ENCODE peak calls at places on chromosomes 12 and 14, in eight cellular contexts. One of them, this sample, is unnamed.

GRCh38 chr14:72126561-72126960 is 194.3 kb downstream of the RGS6 start:
- DNase-seq in astrocyte of the spinal cord: no peak
- DNase-seq in uterus: no peak
- DNase-seq in GM12865: no peak
- DNase-seq in BJ: no peak
- DNase-seq in CD4-positive, alpha-beta T cell: no peak
- DNase-seq in IMR-90: no peak
- DNase-seq in lower lobe of right lung: no peak
- DNase-seq in this sample: no peak

GRCh38 chr12:100128509-100128908 is 14.2 kb downstream of the BLTP3B start:
- DNase-seq in astrocyte of the spinal cord: peak; percentile 16
- DNase-seq in uterus: peak; percentile 32
- DNase-seq in GM12865: no peak
- DNase-seq in IMR-90: peak; percentile 41
- DNase-seq in CD4-positive, alpha-beta T cell: no peak
- DNase-seq in BJ: no peak
- DNase-seq in lower lobe of right lung: no peak
- DNase-seq in this sample: peak; percentile 54

GRCh38 chr12:117273091-117273490 is 82.8 kb upstream of the FBXO21 start:
- DNase-seq in CD4-positive, alpha-beta T cell: no peak
- DNase-seq in astrocyte of the spinal cord: no peak
- DNase-seq in GM12865: no peak
- DNase-seq in BJ: no peak
- DNase-seq in uterus: no peak
- DNase-seq in lower lobe of right lung: no peak
- DNase-seq in IMR-90: no peak
- DNase-seq in this sample: no peak

GRCh38 chr12:123941485-123942276 is 30.9 kb downstream of the CCDC92 start:
- DNase-seq in astrocyte of the spinal cord: no peak
- DNase-seq in lower lobe of right lung: no peak
- DNase-seq in uterus: no peak
- DNase-seq in BJ: no peak
- DNase-seq in CD4-positive, alpha-beta T cell: no peak
- DNase-seq in GM12865: no peak
- DNase-seq in IMR-90: no peak
- DNase-seq in this sample: peak; percentile 24

GRCh38 chr12:70236990-70237389 is 6.2 kb upstream of the CNOT2 start:
- DNase-seq in IMR-90: no peak
- DNase-seq in lower lobe of right lung: no peak
- DNase-seq in CD4-positive, alpha-beta T cell: no peak
- DNase-seq in uterus: no peak
- DNase-seq in BJ: no peak
- DNase-seq in astrocyte of the spinal cord: no peak
- DNase-seq in GM12865: no peak
- DNase-seq in this sample: no peak

GRCh38 chr14:102320033-102320660 is 601 bp downstream of the ZNF839 start:
- DNase-seq in astrocyte of the spinal cord: peak; percentile 49
- DNase-seq in BJ: no peak
- DNase-seq in CD4-positive, alpha-beta T cell: peak; percentile 33
- DNase-seq in IMR-90: peak; percentile 56
- DNase-seq in GM12865: peak; percentile 54
- DNase-seq in lower lobe of right lung: peak; percentile 58
- DNase-seq in uterus: peak; percentile 62
- DNase-seq in this sample: peak; percentile 73

GRCh38 chr12:55955800-55956508 is 9.9 kb downstream of the PMEL start:
- DNase-seq in CD4-positive, alpha-beta T cell: peak; percentile 49
- DNase-seq in BJ: no peak
- DNase-seq in uterus: peak; percentile 27
- DNase-seq in astrocyte of the spinal cord: peak; percentile 46
- DNase-seq in IMR-90: peak; percentile 76
- DNase-seq in GM12865: peak; percentile 44
- DNase-seq in lower lobe of right lung: no peak
- DNase-seq in this sample: peak; percentile 59

GRCh38 chr12:41100572-41100971 is 87.5 kb upstream of the PDZRN4 start:
- DNase-seq in IMR-90: no peak
- DNase-seq in astrocyte of the spinal cord: no peak
- DNase-seq in BJ: no peak
- DNase-seq in CD4-positive, alpha-beta T cell: no peak
- DNase-seq in uterus: no peak
- DNase-seq in GM12865: no peak
- DNase-seq in lower lobe of right lung: no peak
- DNase-seq in this sample: no peak

GRCh38 chr14:97353102-97353501 is 555.9 kb downstream of the VRK1 start:
- DNase-seq in BJ: no peak
- DNase-seq in uterus: no peak
- DNase-seq in IMR-90: no peak
- DNase-seq in astrocyte of the spinal cord: no peak
- DNase-seq in CD4-positive, alpha-beta T cell: no peak
- DNase-seq in GM12865: peak; percentile 74
- DNase-seq in lower lobe of right lung: no peak
- DNase-seq in this sample: no peak

GRCh38 chr12:72966684-72967083 is 694.5 kb downstream of the TRHDE start:
- DNase-seq in astrocyte of the spinal cord: no peak
- DNase-seq in uterus: no peak
- DNase-seq in CD4-positive, alpha-beta T cell: no peak
- DNase-seq in BJ: no peak
- DNase-seq in GM12865: no peak
- DNase-seq in IMR-90: no peak
- DNase-seq in lower lobe of right lung: no peak
- DNase-seq in this sample: no peak

GRCh38 chr14:99887407-99887806 is 94.2 kb downstream of the EML1 start:
- DNase-seq in astrocyte of the spinal cord: no peak
- DNase-seq in uterus: no peak
- DNase-seq in lower lobe of right lung: no peak
- DNase-seq in CD4-positive, alpha-beta T cell: no peak
- DNase-seq in IMR-90: no peak
- DNase-seq in BJ: no peak
- DNase-seq in GM12865: no peak
- DNase-seq in this sample: no peak

GRCh38 chr14:103131580-103131979 is 8.3 kb downstream of the TNFAIP2 start:
- DNase-seq in BJ: no peak
- DNase-seq in CD4-positive, alpha-beta T cell: no peak
- DNase-seq in IMR-90: no peak
- DNase-seq in astrocyte of the spinal cord: no peak
- DNase-seq in uterus: peak; percentile 26
- DNase-seq in lower lobe of right lung: no peak
- DNase-seq in GM12865: no peak
- DNase-seq in this sample: no peak

GRCh38 chr12:32312049-32312670 is 87.2 kb upstream of the FGD4 start:
- DNase-seq in lower lobe of right lung: no peak
- DNase-seq in CD4-positive, alpha-beta T cell: no peak
- DNase-seq in BJ: peak; percentile 30
- DNase-seq in IMR-90: peak; percentile 72
- DNase-seq in astrocyte of the spinal cord: peak; percentile 63
- DNase-seq in uterus: no peak
- DNase-seq in GM12865: peak; percentile 74
- DNase-seq in this sample: peak; percentile 74

DNA sequence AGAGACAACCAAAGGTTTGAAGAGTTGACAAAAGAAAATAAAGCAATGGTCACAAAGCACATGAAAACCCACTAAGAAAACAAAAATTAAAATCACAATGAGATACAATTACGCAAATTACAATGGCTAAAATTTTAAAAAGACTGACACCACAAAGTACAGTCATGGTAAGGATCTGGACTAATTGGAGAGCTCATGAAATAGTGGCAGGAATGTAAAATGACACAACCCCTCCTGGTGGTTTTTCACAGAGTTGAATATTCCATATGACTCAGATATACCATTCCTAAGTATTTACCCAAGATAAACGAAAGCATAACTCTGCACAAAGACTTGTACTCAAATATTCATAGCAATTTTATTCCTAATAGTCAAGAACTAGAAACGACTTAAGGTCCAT is 65.9 kb downstream of the NOVA1 start:
- DNase-seq in lower lobe of right lung: no peak
- DNase-seq in uterus: no peak
- DNase-seq in BJ: no peak
- DNase-seq in IMR-90: peak; percentile 81
- DNase-seq in GM12865: no peak
- DNase-seq in CD4-positive, alpha-beta T cell: no peak
- DNase-seq in astrocyte of the spinal cord: peak; percentile 84
- DNase-seq in this sample: peak; percentile 53
- TF ChIP-seq CTCF in lower lobe of right lung: no peak
- TF ChIP-seq CTCF in uterus: no peak
- TF ChIP-seq CTCF in BJ: no peak
- TF ChIP-seq CTCF in IMR-90: peak; percentile 62
- TF ChIP-seq CTCF in GM12865: no peak
- TF ChIP-seq CTCF in CD4-positive, alpha-beta T cell: no peak
- TF ChIP-seq CTCF in astrocyte of the spinal cord: peak; percentile 48
- TF ChIP-seq CTCF in this sample: no peak

GRCh38 chr14:91835920-91836843 is 31.2 kb downstream of the TC2N start:
- DNase-seq in CD4-positive, alpha-beta T cell: peak; percentile 91
- DNase-seq in lower lobe of right lung: peak; percentile 91
- DNase-seq in IMR-90: no peak
- DNase-seq in astrocyte of the spinal cord: no peak
- DNase-seq in GM12865: peak; percentile 74
- DNase-seq in uterus: peak; percentile 90
- DNase-seq in BJ: no peak
- DNase-seq in this sample: no peak
- TF ChIP-seq CTCF in CD4-positive, alpha-beta T cell: no peak
- TF ChIP-seq CTCF in lower lobe of right lung: no peak
- TF ChIP-seq CTCF in IMR-90: no peak
- TF ChIP-seq CTCF in astrocyte of the spinal cord: no peak
- TF ChIP-seq CTCF in GM12865: no peak
- TF ChIP-seq CTCF in uterus: no peak
- TF ChIP-seq CTCF in BJ: no peak
- TF ChIP-seq CTCF in this sample: no peak

GRCh38 chr12:7629465-7629864 is 36.2 kb downstream of the APOBEC1 start:
- DNase-seq in CD4-positive, alpha-beta T cell: no peak
- DNase-seq in astrocyte of the spinal cord: no peak
- DNase-seq in IMR-90: no peak
- DNase-seq in BJ: no peak
- DNase-seq in GM12865: no peak
- DNase-seq in uterus: no peak
- DNase-seq in lower lobe of right lung: no peak
- DNase-seq in this sample: no peak

DNA sequence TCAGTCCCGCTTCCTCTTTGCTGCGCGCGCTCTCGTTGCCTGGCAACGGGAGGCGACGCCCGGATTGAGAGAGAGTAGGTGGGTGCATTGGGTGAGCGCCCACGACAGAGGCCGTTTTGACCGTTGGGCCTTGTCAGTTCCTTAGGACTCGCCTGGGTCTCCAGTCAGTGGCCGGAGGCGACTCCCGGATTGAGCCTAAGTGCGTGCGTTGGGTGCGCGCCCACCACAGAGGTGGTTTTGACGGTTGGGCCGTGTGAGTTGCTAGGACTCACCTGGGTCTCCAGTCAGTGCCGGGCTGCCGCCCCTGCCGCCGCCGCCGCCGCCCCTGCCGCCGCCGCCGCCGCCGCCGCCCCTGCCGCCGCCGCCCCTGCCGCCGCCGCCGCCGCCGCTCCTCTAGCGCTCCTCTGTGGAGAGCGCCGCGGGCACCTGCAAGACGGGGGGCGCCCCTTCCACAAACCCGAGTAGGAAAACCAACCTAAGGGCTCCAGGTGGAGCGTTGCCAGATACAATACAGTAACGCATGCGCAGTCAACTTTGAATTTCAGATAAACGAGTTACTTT is 37.2 kb downstream of the APOBEC1 start:
- DNase-seq in BJ: no peak
- DNase-seq in IMR-90: no peak
- DNase-seq in uterus: no peak
- DNase-seq in astrocyte of the spinal cord: no peak
- DNase-seq in GM12865: no peak
- DNase-seq in CD4-positive, alpha-beta T cell: no peak
- DNase-seq in lower lobe of right lung: no peak
- DNase-seq in this sample: no peak
- TF ChIP-seq CTCF in BJ: no peak
- TF ChIP-seq CTCF in IMR-90: no peak
- TF ChIP-seq CTCF in uterus: no peak
- TF ChIP-seq CTCF in astrocyte of the spinal cord: no peak
- TF ChIP-seq CTCF in GM12865: no peak
- TF ChIP-seq CTCF in CD4-positive, alpha-beta T cell: no peak
- TF ChIP-seq CTCF in lower lobe of right lung: no peak
- TF ChIP-seq CTCF in this sample: no peak

GRCh38 chr14:54564799-54565235 is 2.1 kb upstream of the SAMD4A start:
- DNase-seq in IMR-90: peak; percentile 87
- DNase-seq in BJ: no peak
- DNase-seq in astrocyte of the spinal cord: peak; percentile 77
- DNase-seq in lower lobe of right lung: no peak
- DNase-seq in GM12865: no peak
- DNase-seq in uterus: peak; percentile 60
- DNase-seq in CD4-positive, alpha-beta T cell: no peak
- DNase-seq in this sample: peak; percentile 84

GRCh38 chr14:54566410-54567223 is at the start of gene SAMD4A:
- DNase-seq in GM12865: peak; percentile 74
- DNase-seq in CD4-positive, alpha-beta T cell: peak; percentile 43
- DNase-seq in BJ: no peak
- DNase-seq in astrocyte of the spinal cord: peak; percentile 92
- DNase-seq in lower lobe of right lung: peak; percentile 87
- DNase-seq in uterus: peak; percentile 84
- DNase-seq in IMR-90: peak; percentile 86
- DNase-seq in this sample: peak; percentile 90

GRCh38 chr14:54564071-54564798 is 2.7 kb upstream of the SAMD4A start:
- DNase-seq in uterus: no peak
- DNase-seq in IMR-90: peak; percentile 48
- DNase-seq in CD4-positive, alpha-beta T cell: no peak
- DNase-seq in BJ: no peak
- DNase-seq in GM12865: peak; percentile 60
- DNase-seq in astrocyte of the spinal cord: peak; percentile 64
- DNase-seq in lower lobe of right lung: no peak
- DNase-seq in this sample: peak; percentile 59

GRCh38 chr14:54566152-54566409 is 847 bp upstream of the SAMD4A start:
- DNase-seq in GM12865: no peak
- DNase-seq in BJ: no peak
- DNase-seq in CD4-positive, alpha-beta T cell: no peak
- DNase-seq in astrocyte of the spinal cord: no peak
- DNase-seq in IMR-90: no peak
- DNase-seq in lower lobe of right lung: peak; percentile 54
- DNase-seq in uterus: no peak
- DNase-seq in this sample: no peak

DNA sequence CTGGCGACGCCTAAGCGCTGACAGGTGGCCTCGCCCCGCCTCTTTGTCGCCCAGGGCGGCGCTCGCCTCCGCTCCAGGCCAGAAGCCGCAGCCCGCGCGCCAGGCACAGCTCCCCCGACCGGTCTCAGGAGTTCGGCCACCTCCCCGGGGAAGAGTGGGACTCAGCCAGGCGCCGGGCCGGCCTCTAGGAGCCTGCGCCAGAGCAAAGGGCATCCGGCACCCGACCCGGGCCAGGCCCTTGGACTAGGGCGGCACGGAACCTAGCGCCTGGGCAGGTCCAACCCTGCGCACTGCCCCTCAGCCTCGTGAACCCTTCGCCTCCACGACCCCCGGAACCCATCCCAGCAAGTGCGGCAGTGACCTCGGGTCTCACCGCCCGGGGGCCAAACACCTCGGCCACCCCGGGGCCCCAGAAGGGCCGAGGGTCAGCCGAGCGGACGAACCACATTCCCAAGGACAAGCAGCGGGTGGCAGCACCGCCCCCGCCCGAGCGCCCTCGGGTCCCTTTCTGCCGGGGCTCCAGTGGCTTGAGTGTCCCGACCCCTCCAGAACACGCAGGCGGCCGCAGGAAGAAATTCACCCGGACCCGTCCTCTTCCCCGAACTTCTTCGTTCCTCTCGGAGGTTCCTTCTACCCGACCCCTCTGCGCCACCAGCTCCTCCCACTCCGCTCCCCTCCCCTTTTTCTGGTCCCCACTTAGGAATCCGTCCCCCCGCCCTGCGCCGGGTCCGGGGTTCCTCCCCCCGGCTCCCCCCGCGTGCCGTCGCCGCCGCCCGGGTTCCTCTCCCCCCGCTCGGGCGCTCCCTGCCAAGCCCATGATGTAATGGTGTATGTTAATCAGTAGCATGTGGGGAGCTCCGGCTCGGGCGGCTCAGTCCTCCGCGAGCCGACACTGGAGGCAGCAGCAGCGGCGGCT is 1.4 kb upstream of the SAMD4A start:
- DNase-seq in BJ: peak; percentile 66
- DNase-seq in CD4-positive, alpha-beta T cell: peak; percentile 70
- DNase-seq in GM12865: peak; percentile 70
- DNase-seq in uterus: peak; percentile 98
- DNase-seq in lower lobe of right lung: peak; percentile 94
- DNase-seq in IMR-90: peak; percentile 90
- DNase-seq in astrocyte of the spinal cord: peak; percentile 94
- DNase-seq in this sample: peak; percentile 97
- TF ChIP-seq CTCF in BJ: no peak
- TF ChIP-seq CTCF in CD4-positive, alpha-beta T cell: no peak
- TF ChIP-seq CTCF in GM12865: no peak
- TF ChIP-seq CTCF in uterus: peak; percentile 13
- TF ChIP-seq CTCF in lower lobe of right lung: peak; percentile 38
- TF ChIP-seq CTCF in IMR-90: peak; percentile 8
- TF ChIP-seq CTCF in astrocyte of the spinal cord: peak; percentile 15
- TF ChIP-seq CTCF in this sample: no peak